ENCODE peak calls at places on chromosome 6, in eight cellular contexts. O is CD8-positive, alpha-beta T cell; Q is transverse colon; X is kidney epithelial cell; F is body of pancreas; U is astrocyte of the spinal cord; N is colonic mucosa; H is astrocyte. W is an unnamed sample.

GRCh38 chr6:210778-211177 is 81.5 kb upstream of the DUSP22 start:
- DNase-seq in Q (no peak), O (no peak), U (no peak), F (no peak), X (no peak), N (no peak), H (no peak), W (no peak)

GRCh38 chr6:157517601-157518359 is 136.8 kb downstream of the ZDHHC14 start:
- DNase-seq in H (no peak), O (no peak), Q (no peak), F (no peak), X (no peak), U (no peak), N (no peak), W (no peak)

GRCh38 chr6:31272856-31273626 is 1.1 kb upstream of the HLA-C start:
- DNase-seq in F (no peak), O (no peak), X (no peak), U (no peak), H (no peak), Q (no peak), N (no peak), W (no peak)

GRCh38 chr6:119965900-119966299 is 616.3 kb upstream of the MAN1A1 start:
- DNase-seq in U (no peak), H (no peak), F (no peak), Q (no peak), O (no peak), N (no peak), X (no peak), W (no peak)

GRCh38 chr6:163255265-163255664 is 159.3 kb upstream of the QKI start:
- DNase-seq in Q (no peak), H (no peak), N (no peak), O (no peak), U (no peak), F (no peak), X (no peak), W (no peak)

GRCh38 chr6:21046276-21046675 is 512.0 kb downstream of the CDKAL1 start:
- DNase-seq in F (no peak), N (no peak), U (peak), O (no peak), H (peak), Q (no peak), X (peak), W (no peak)

GRCh38 chr6:107185570-107185969 is 70.3 kb upstream of the BEND3 start:
- DNase-seq in U (peak), Q (no peak), H (no peak), O (no peak), F (no peak), X (no peak), N (no peak), W (no peak)

GRCh38 chr6:106167105-106167814 is 81.1 kb downstream of the PRDM1 start:
- DNase-seq in H (no peak), O (no peak), X (no peak), N (no peak), U (no peak), Q (no peak), F (no peak), W (no peak)

GRCh38 chr6:81894788-81895221 is 142.3 kb upstream of the TENT5A start:
- DNase-seq in O (no peak), U (peak), H (peak), N (no peak), X (no peak), Q (no peak), F (no peak), W (no peak)

GRCh38 chr6:50555982-50556381 is 157.3 kb upstream of the TFAP2D start:
- DNase-seq in X (no peak), N (no peak), F (no peak), H (no peak), O (no peak), U (no peak), Q (no peak), W (no peak)

GRCh38 chr6:111502154-111502553 is 19.1 kb upstream of the REV3L start:
- DNase-seq in X (no peak), Q (no peak), O (no peak), F (no peak), H (no peak), U (no peak), N (no peak), W (no peak)

GRCh38 chr6:147508073-147508870 is at the start of gene SAMD5:
- DNase-seq in N (peak), H (peak), U (peak), X (no peak), Q (peak), F (peak), O (no peak), W (peak)

GRCh38 chr6:7006536-7007191 is 101.1 kb upstream of the RREB1 start:
- DNase-seq in U (no peak), O (no peak), X (no peak), Q (no peak), F (no peak), N (no peak), H (peak), W (no peak)

GRCh38 chr6:42226251-42227143 is 8.8 kb upstream of the MRPS10 start:
- DNase-seq in Q (peak), H (peak), O (no peak), F (no peak), U (peak), X (peak), N (peak), W (no peak)

GRCh38 chr6:110232456-110232855 is 52.2 kb downstream of the CDC40 start:
- DNase-seq in U (no peak), O (no peak), N (no peak), H (peak), Q (no peak), F (no peak), X (no peak), W (no peak)

GRCh38 chr6:128731249-128732165 is 151.4 kb upstream of the LAMA2 start:
- DNase-seq in O (no peak), U (peak), N (no peak), F (no peak), H (peak), Q (no peak), X (no peak), W (peak)

GRCh38 chr6:42911171-42912021 is 4.5 kb upstream of the PTCRA start:
- DNase-seq in U (no peak), X (no peak), Q (no peak), O (no peak), N (no peak), F (no peak), H (no peak), W (no peak)

GRCh38 chr6:1527098-1527497 is 82.6 kb upstream of the FOXC1 start:
- DNase-seq in Q (peak), H (peak), O (no peak), U (peak), N (peak), X (peak), F (no peak), W (no peak)

GRCh38 chr6:166036321-166037105 is 131.1 kb downstream of the TBXT start:
- DNase-seq in Q (no peak), N (no peak), F (no peak), U (no peak), O (no peak), H (no peak), X (no peak), W (no peak)

GRCh38 chr6:166031275-166031674 is 136.4 kb downstream of the TBXT start:
- DNase-seq in X (no peak), U (no peak), H (no peak), O (no peak), N (no peak), Q (no peak), F (no peak), W (no peak)

GRCh38 chr6:166027761-166028160 is 139.9 kb downstream of the TBXT start:
- DNase-seq in U (peak), O (no peak), Q (no peak), H (peak), N (no peak), F (no peak), X (no peak), W (no peak)

GRCh38 chr6:166029506-166029905 is 138.1 kb downstream of the TBXT start:
- DNase-seq in F (no peak), N (no peak), O (no peak), U (peak), X (no peak), H (no peak), Q (no peak), W (no peak)

DNA sequence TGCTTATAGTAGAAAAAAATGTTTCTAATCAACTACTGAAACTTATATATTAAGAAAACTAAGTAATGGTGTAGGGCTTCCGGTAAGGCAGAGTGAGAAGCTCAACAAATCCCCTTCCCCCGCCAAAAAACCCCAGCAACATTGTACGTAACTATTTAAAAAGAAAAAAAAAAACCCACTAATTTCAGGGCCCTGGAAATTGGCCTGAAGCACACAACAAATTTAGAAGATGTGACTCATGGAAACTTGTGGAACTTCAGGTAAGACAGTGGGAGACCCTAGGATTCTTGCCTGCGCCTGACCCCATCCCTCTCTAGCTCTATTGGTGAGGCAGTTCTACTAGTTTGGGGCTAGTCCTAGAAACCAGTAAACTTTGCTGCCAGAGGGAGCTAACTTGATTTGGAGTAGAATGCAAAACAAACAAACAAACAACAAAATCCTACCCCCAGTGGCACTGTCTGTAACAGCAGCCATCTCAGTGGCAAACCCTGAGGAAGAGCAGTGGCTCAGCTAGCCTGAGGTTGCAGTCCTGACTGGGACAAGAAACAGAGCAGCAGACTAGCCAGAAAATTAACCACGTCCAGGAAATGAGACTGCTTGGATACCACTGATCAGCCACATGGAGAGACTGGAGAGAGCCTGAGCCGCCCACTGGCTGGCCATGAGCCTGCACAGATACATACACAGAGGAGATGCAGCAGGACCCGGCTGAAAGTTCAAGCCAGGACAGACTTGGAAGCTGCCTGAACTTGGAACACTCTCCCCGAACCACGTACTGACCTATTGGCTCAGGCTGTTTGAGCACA is 135.1 kb downstream of the TBXT start:
- DNase-seq in O (no peak), Q (peak), N (no peak), X (no peak), U (peak), H (peak), F (peak), W (no peak)
- TF ChIP-seq CTCF in O (no peak), Q (no peak), N (no peak), X (no peak), U (peak), H (peak), F (peak), W (no peak)

DNA sequence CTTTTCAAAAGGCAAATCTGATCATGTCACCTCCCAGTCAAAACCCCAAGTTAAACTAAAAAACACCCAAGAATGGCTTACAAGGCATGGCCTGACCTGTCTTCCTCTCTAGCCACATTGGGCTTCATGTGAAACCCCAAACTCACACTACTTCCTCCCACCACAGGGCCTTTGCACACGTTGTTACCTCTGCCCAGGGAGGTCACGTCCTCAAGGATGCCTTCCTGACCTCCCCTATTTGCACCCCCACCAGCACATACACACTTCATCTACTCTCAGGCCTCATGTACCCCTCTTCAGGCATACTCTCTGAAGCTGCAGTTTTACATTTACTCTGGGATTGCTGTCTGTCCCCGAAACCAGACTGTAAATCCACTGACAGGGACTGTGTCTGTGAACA is 6.1 kb downstream of the EZR start:
- DNase-seq in H (no peak), X (no peak), N (no peak), F (no peak), U (no peak), O (no peak), Q (no peak), W (no peak)
- H3K4me3 ChIP-seq in H (no peak), X (no peak), N (no peak), F (no peak), U (no peak), O (no peak), Q (no peak), W (no peak)

GRCh38 chr6:37819177-37819801 is at the start of gene ZFAND3:
- DNase-seq in F (peak), X (peak), N (peak), H (peak), O (peak), U (peak), Q (peak), W (peak)
- TF ChIP-seq CTCF in F (peak), X (no peak), N (no peak), H (no peak), O (no peak), U (no peak), Q (peak), W (no peak)

GRCh38 chr6:28587011-28587745 is 61.5 kb downstream of the GPX5 start:
- DNase-seq in N (peak), X (peak), F (peak), U (peak), H (peak), Q (peak), O (peak), W (no peak)
- H3K4me3 ChIP-seq in N (peak), X (peak), F (peak), U (peak), H (peak), Q (peak), O (peak), W (peak)

DNA sequence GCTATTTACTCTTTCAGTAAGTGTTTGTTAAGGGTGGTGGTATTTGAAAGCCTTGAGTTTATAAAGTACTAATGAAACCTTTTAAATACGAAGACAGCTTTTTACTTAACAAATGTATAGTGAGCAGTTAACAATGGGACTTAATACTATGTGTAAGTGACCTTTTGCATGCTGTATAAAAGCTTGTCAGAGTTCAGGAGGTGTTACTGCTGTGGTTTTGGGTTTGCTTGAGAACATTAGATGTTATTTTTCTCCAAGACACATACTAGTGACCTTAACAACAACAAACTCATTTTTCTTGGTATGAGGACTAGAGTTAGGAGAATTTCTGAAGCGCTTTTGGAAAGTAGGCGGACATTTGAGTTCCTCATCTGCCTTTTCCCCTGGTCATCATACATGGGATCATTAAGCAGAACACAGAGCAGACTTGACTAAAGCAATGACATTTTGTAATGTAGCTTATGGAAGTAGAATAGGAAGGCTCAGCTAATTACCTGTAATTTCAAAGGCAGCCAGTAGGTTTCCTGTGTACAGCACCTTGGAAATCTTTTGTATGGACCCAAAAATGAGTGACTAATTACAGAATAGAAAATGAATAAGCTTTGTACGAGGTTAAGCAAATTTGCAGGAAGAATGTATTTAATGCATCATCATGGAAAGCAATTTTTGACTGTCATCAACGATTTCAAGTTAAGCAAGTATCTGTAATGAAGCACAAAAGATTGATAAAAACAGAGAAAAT is 14.1 kb downstream of the CDYL start:
- DNase-seq in O (no peak), H (no peak), U (no peak), Q (no peak), X (no peak), F (no peak), N (no peak), W (no peak)
- TF ChIP-seq CTCF in O (no peak), H (peak), U (no peak), Q (no peak), X (no peak), F (peak), N (no peak), W (peak)

DNA sequence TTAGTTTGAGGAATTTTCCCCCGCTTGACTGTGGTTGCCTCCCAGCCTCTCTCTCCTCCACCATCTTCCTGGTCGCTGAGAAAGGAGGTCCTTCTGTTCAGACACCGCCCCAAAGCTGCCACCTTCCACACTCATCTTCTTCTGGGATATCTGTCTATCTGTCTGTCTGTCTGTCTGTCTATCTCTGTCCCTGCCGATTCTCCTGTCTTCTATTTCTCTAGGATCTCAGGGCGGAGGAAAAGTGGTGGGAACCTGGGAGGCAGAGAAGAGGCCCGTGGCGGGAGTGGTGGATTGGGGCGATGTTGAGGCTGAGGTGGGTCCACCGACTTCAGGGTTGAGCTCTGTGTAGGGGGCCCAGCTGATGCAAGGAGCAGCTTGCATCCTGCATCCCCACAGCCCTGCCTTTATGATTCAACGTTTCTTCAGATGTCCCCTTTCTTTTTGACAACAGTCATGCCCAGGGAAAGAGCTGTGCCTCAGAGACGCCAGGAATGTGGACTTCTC is 196.9 kb upstream of the ZNF184 start:
- DNase-seq in F (no peak), Q (no peak), O (no peak), U (no peak), X (no peak), H (no peak), N (no peak), W (no peak)
- H3K4me3 ChIP-seq in F (no peak), Q (no peak), O (no peak), U (peak), X (no peak), H (peak), N (no peak), W (peak)

GRCh38 chr6:129936329-129937165 is 75.4 kb upstream of the TMEM244 start:
- DNase-seq in F (peak), X (no peak), H (peak), U (peak), N (peak), Q (peak), O (no peak), W (peak)
- TF ChIP-seq CTCF in F (peak), X (peak), H (peak), U (peak), N (peak), Q (no peak), O (peak), W (peak)

GRCh38 chr6:138795809-138796469 is at the start of gene ECT2L:
- DNase-seq in Q (peak), O (no peak), F (peak), N (peak), X (no peak), U (peak), H (peak), W (peak)
- H3K4me3 ChIP-seq in Q (peak), O (no peak), F (no peak), N (peak), X (peak), U (peak), H (peak), W (peak)

GRCh38 chr6:89320012-89320559 is 5.0 kb upstream of the GABRR2 start:
- DNase-seq in F (no peak), U (no peak), Q (no peak), H (no peak), N (no peak), O (no peak), X (no peak), W (no peak)
- TF ChIP-seq CTCF in F (no peak), U (no peak), Q (no peak), H (no peak), N (no peak), O (no peak), X (no peak), W (no peak)